ENCODE peak calls at places on chromosomes 7 and 10, in seven cellular contexts. P is H9, M is H1, H is trophoblast cell, C is mesendoderm, F is IMR-90, R is mesenchymal stem cell. K is an unnamed sample. For H3K4me1, the result is how much of the 10 kb centered on the place peaks cover.

GRCh38 chr10:62317257-62317656 is 48.6 kb upstream of the RTKN2 start:
- DNase-seq in F (no peak), M (no peak), H (no peak), R (no peak), P (no peak), C (no peak), K (no peak)

GRCh38 chr7:77421273-77421672 is 5.1 kb upstream of the GSAP start:
- DNase-seq in P (no peak), C (no peak), H (no peak), F (no peak), M (no peak), R (no peak), K (no peak)

GRCh38 chr7:7672545-7673239 is 32.1 kb downstream of the UMAD1 start:
- DNase-seq in P (no peak), C (no peak), M (no peak), H (no peak), R (no peak), F (no peak), K (no peak)

GRCh38 chr10:73828166-73828565 is 16.8 kb upstream of the NDST2 start:
- DNase-seq in R (no peak), M (no peak), F (no peak), P (no peak), H (no peak), C (no peak), K (no peak)

GRCh38 chr7:2956526-2957368 is 86.9 kb downstream of the CARD11 start:
- DNase-seq in R (peak), H (peak), F (peak), M (no peak), P (no peak), C (peak), K (no peak)

GRCh38 chr10:4270116-4270515 is 485.1 kb upstream of the KLF6 start:
- DNase-seq in F (peak), P (no peak), C (peak), H (peak), R (peak), M (no peak), K (no peak)

GRCh38 chr10:50874723-50875122 is 10.7 kb downstream of the A1CF start:
- DNase-seq in M (no peak), F (no peak), C (no peak), R (no peak), P (no peak), H (no peak), K (no peak)

GRCh38 chr7:106456339-106456738 is 171.6 kb upstream of the NAMPT start:
- DNase-seq in H (no peak), F (no peak), R (no peak), P (no peak), M (no peak), C (no peak), K (no peak)

GRCh38 chr10:53601260-53601875 is 828.8 kb upstream of the MBL2 start:
- DNase-seq in M (no peak), R (peak), C (peak), H (peak), F (peak), P (no peak), K (peak)

GRCh38 chr10:109964318-109964717 is 41.0 kb upstream of the XPNPEP1 start:
- DNase-seq in H (no peak), P (no peak), R (no peak), C (no peak), M (no peak), F (no peak), K (no peak)

GRCh38 chr7:148714498-148714897 is 15.8 kb downstream of the CUL1 start:
- DNase-seq in C (no peak), M (no peak), H (no peak), P (no peak), F (no peak), R (no peak), K (no peak)

GRCh38 chr10:86107131-86107530 is 259.5 kb downstream of the GRID1 start:
- DNase-seq in P (no peak), H (no peak), F (no peak), C (no peak), R (no peak), M (no peak), K (no peak)

GRCh38 chr7:50153141-50153540 is 60.1 kb upstream of the ZPBP start:
- DNase-seq in C (no peak), P (no peak), H (no peak), F (no peak), R (peak), M (no peak), K (no peak)

GRCh38 chr10:11086177-11086576 is 68.5 kb downstream of the CELF2 start:
- DNase-seq in H (no peak), F (no peak), P (no peak), R (no peak), M (no peak), C (no peak), K (no peak)

GRCh38 chr10:21467633-21468032 is 57.8 kb downstream of the SKIDA1 start:
- DNase-seq in H (no peak), C (no peak), M (no peak), F (no peak), R (no peak), P (no peak), K (no peak)

GRCh38 chr7:25849361-25850184 is 302.4 kb upstream of the NFE2L3 start:
- DNase-seq in H (peak), R (peak), C (peak), P (no peak), M (no peak), F (peak), K (no peak)

GRCh38 chr10:117710181-117710798 is 167.7 kb downstream of the EMX2 start:
- DNase-seq in R (no peak), P (peak), F (no peak), C (peak), H (peak), M (no peak), K (no peak)

GRCh38 chr7:85376589-85376988 is 189.7 kb upstream of the SEMA3D start:
- DNase-seq in F (no peak), C (no peak), P (no peak), M (no peak), R (no peak), H (no peak), K (no peak)

GRCh38 chr7:106613861-106614560 is 46.9 kb downstream of the CCDC71L start:
- DNase-seq in R (no peak), P (no peak), H (peak), F (peak), C (no peak), M (no peak), K (no peak)

GRCh38 chr10:129730272-129730992 is 233.6 kb downstream of the EBF3 start:
- DNase-seq in F (no peak), P (no peak), H (no peak), R (no peak), M (no peak), C (no peak), K (no peak)

GRCh38 chr7:144835166-144835611 is 664 bp downstream of the TPK1 start:
- DNase-seq in C (peak), F (peak), P (peak), H (peak), M (no peak), R (peak), K (no peak)

GRCh38 chr10:86372785-86373239 is 6.2 kb upstream of the GRID1 start:
- DNase-seq in H (no peak), F (no peak), M (no peak), P (peak), R (no peak), C (no peak), K (no peak)

GRCh38 chr7:141920281-141920680 is 4.1 kb downstream of the OR9A4 start:
- DNase-seq in H (peak), F (no peak), M (no peak), C (no peak), R (no peak), P (no peak), K (no peak)

GRCh38 chr7:107167483-107168232 is 1.1 kb upstream of the HBP1 start:
- DNase-seq in C (peak), R (peak), P (no peak), H (peak), M (no peak), F (peak), K (peak)

GRCh38 chr7:45646996-45647411 is 72.8 kb downstream of the ADCY1 start:
- DNase-seq in M (no peak), P (no peak), C (no peak), F (peak), R (no peak), H (no peak), K (no peak)

GRCh38 chr10:31426425-31426824 is 107.4 kb downstream of the ZEB1 start:
- DNase-seq in C (peak), R (peak), H (no peak), F (peak), M (no peak), P (no peak), K (no peak)

GRCh38 chr7:134695321-134695860 is 48.7 kb downstream of the BPGM start:
- DNase-seq in M (no peak), H (no peak), F (no peak), C (no peak), R (no peak), P (no peak), K (no peak)

GRCh38 chr10:88110355-88110754 is 246.9 kb downstream of the PTEN start:
- DNase-seq in R (peak), F (peak), M (no peak), P (no peak), C (peak), H (peak), K (no peak)

GRCh38 chr10:26700884-26701630 is 3.6 kb downstream of the PDSS1 start:
- DNase-seq in R (no peak), M (no peak), C (no peak), F (no peak), H (no peak), P (no peak), K (no peak)

GRCh38 chr7:22722596-22722995 is 4.4 kb upstream of the IL6 start:
- DNase-seq in M (no peak), C (no peak), R (no peak), F (no peak), P (no peak), H (no peak), K (no peak)
- H3K4me1 ChIP-seq in M (under half), C (under half), R (under half), F (under half), P (under half), H (under half), K (under half)

GRCh38 chr7:72080865-72081264 is 331.3 kb downstream of the CALN1 start:
- DNase-seq in H (no peak), R (no peak), F (no peak), P (no peak), C (no peak), M (no peak), K (no peak)

GRCh38 chr7:72078301-72078700 is 333.8 kb downstream of the CALN1 start:
- DNase-seq in H (no peak), F (no peak), P (no peak), M (no peak), C (no peak), R (no peak), K (no peak)

GRCh38 chr7:72072901-72073300 is 339.2 kb downstream of the CALN1 start:
- DNase-seq in M (no peak), H (no peak), C (no peak), F (no peak), R (no peak), P (no peak), K (no peak)

GRCh38 chr7:72080349-72080766 is 331.8 kb downstream of the CALN1 start:
- DNase-seq in R (no peak), P (no peak), M (no peak), H (no peak), F (no peak), C (no peak), K (no peak)

DNA sequence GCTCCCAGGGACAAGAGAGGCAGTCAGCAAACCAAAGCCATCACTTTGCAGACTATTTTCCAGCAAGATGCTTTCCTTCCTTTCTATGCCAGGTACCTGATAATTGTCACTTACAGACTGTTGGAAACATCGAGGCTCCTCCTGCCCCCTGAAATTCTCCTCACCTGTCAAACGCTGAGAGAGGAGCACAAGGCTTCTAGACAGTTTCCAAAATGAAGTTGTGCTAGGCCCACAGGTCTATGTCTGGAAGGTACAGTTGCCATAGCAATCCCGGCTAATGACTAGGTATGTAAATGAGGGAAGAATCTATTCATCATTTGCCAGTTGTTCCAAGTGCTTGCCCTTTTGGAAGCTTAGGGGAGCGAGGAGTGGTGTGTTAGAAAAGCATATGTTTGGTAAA is 334.4 kb downstream of the CALN1 start:
- DNase-seq in P (no peak), F (no peak), H (no peak), M (no peak), C (no peak), R (no peak), K (no peak)
- H4K8ac ChIP-seq in P (no peak), F (no peak), H (no peak), M (no peak), C (no peak), R (no peak), K (no peak)

GRCh38 chr10:13942030-13942429 is 355.3 kb downstream of the PRPF18 start:
- DNase-seq in P (no peak), F (no peak), H (peak), M (no peak), C (no peak), R (no peak), K (no peak)

GRCh38 chr10:13943735-13944398 is 357.1 kb downstream of the PRPF18 start:
- DNase-seq in C (peak), M (no peak), P (no peak), F (no peak), R (no peak), H (no peak), K (no peak)

GRCh38 chr10:13945760-13946460 is 359.1 kb downstream of the PRPF18 start:
- DNase-seq in M (no peak), P (no peak), H (peak), F (peak), C (peak), R (peak), K (no peak)

GRCh38 chr10:13949844-13950542 is 363.2 kb downstream of the PRPF18 start:
- DNase-seq in H (peak), C (no peak), F (peak), M (no peak), P (no peak), R (peak), K (no peak)

GRCh38 chr10:13944901-13945300 is 358.1 kb downstream of the PRPF18 start:
- DNase-seq in C (no peak), F (no peak), R (no peak), M (no peak), P (no peak), H (no peak), K (no peak)
- H3K4ac ChIP-seq in C (no peak), F (no peak), R (peak), M (no peak), P (no peak), H (no peak), K (no peak)

GRCh38 chr7:101100858-101101847 is 15.9 kb downstream of the TRIM56 start:
- DNase-seq in R (no peak), M (no peak), H (peak), C (peak), P (no peak), F (no peak), K (no peak)

GRCh38 chr7:101106387-101106786 is 20.5 kb upstream of the SERPINE1 start:
- DNase-seq in P (no peak), C (no peak), F (no peak), M (no peak), H (no peak), R (no peak), K (no peak)

GRCh38 chr7:101104799-101105198 is 19.5 kb downstream of the TRIM56 start:
- DNase-seq in C (no peak), H (no peak), P (no peak), F (peak), M (no peak), R (no peak), K (no peak)

GRCh38 chr7:101099969-101100781 is 14.9 kb downstream of the TRIM56 start:
- DNase-seq in H (peak), P (peak), F (peak), M (peak), C (peak), R (peak), K (peak)

DNA sequence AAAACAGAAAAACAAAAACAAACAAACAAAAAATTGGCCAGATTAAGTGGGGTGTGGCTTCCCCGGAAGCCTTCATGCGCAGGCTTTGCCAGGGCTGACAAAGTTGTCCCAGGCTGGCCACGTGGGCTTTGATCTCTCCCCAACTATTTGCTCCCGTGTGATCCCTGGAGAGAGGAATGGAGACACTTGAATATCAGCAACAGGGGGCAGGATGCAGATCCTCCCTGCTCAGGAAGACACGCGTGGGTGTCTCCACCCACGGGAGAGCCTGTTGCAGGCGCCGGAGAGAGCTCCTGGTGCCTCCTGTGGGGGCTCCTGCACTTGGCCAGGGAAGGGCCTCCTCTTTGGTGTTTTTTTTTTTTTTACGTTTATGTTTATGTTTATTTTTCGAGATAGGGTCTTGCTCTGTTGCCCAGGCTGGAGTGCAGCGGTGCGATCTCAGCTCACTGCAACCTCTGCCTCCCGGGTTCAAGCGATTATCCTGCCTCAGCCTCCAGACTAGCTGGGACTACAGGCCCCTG is 19.0 kb downstream of the TRIM56 start:
- DNase-seq in M (no peak), F (no peak), C (no peak), R (no peak), H (no peak), P (no peak), K (no peak)
- H3K4me1 ChIP-seq in M (under half), F (under half), C (under half), R (under half), H (under half), P (under half), K (under half)

GRCh38 chr7:155645652-155646051 is 1.2 kb downstream of the RBM33 start:
- DNase-seq in H (no peak), R (no peak), P (no peak), M (no peak), C (no peak), F (no peak), K (no peak)

GRCh38 chr7:155643804-155644177 is 670 bp upstream of the RBM33 start:
- DNase-seq in P (no peak), C (no peak), F (peak), H (no peak), M (no peak), R (no peak), K (no peak)

GRCh38 chr7:155646669-155647068 is 2.2 kb downstream of the RBM33 start:
- DNase-seq in R (no peak), F (no peak), P (no peak), H (no peak), C (no peak), M (no peak), K (no peak)

GRCh38 chr7:155644971-155645509 is 579 bp downstream of the RBM33 start:
- DNase-seq in P (peak), R (peak), H (peak), M (no peak), C (peak), F (no peak), K (peak)

DNA sequence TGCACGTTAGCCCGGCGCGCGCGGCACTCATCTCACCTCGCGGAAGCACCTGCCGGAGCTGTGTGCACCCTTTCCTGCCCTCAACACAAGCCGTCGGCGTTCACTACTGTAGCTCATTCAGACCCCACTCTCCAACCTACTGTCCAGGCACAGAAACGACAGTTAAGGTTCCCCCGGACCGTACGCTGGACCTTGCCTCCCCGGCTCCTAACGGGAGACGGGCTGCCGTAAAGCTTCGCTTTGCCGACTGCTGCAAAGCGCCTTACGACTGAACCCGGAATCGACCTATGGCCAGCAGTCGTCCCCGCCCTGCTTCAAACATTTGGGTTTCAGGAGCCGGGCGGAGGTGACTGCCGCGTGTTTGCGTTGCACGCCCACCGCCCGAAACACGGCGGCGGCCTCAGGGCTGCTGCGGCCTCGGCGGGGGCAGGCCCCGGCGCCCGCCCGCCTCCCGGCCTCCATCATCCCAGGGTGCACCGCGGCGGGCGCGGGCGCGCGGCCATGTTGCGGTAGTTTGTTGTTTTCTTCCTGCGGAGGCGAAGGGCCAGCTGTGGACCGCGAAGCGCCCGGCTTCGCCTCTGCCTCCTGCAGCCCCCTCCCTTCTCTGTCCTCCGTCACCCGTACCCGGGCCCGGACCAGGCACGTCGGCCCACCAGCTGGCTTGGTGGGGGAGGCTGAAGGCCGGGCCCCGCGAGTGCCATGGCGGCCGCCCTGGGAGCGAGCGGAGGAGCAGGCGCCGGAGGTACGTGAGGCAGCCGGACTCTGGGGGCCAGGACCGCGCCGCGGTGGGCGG is at the start of gene RBM33:
- DNase-seq in C (peak), H (peak), M (peak), P (peak), R (peak), F (peak), K (peak)
- H4K8ac ChIP-seq in C (peak), H (peak), M (peak), P (no peak), R (peak), F (peak), K (no peak)

GRCh38 chr7:16726189-16726588 is 27.4 kb upstream of the TSPAN13 start:
- DNase-seq in H (no peak), R (no peak), C (no peak), F (no peak), M (no peak), P (no peak), K (no peak)
- H3K4ac ChIP-seq in H (no peak), R (no peak), C (no peak), F (no peak), M (no peak), P (no peak), K (no peak)

GRCh38 chr10:78805176-78805575 is 263.6 kb upstream of the ZMIZ1 start:
- DNase-seq in F (peak), R (peak), H (no peak), P (no peak), M (no peak), C (peak), K (no peak)
- H3K4me1 ChIP-seq in F (under half), R (under half), H (under half), P (under half), M (under half), C (under half), K (under half)

DNA sequence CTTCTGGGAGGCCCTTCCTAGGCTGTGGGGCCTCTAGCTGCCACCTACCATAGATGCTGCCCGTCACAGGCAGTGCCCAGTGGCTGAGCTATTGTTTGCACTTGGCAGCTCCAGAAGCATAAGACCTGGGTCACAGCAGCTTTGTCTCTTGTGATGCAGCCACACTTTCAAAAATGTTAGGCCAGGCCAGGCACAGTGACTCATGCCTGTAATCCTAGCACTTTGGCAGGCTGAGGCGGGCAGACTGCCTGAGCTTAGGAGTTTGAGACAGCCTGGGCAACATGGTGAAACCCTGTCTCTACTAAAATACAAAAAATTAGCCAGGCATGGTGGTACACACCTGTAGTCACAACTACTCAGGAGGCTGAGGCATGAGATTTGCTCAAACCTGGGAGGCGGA is 9.5 kb upstream of the KAZALD1 start:
- DNase-seq in R (peak), F (peak), C (no peak), M (no peak), H (peak), P (no peak), K (no peak)
- H4K8ac ChIP-seq in R (no peak), F (peak), C (no peak), M (no peak), H (no peak), P (no peak), K (no peak)

GRCh38 chr7:102264367-102264891 is 22.2 kb upstream of the SH2B2 start:
- DNase-seq in H (peak), R (no peak), F (peak), P (no peak), M (no peak), C (peak), K (no peak)
- H3K4ac ChIP-seq in H (no peak), R (no peak), F (peak), P (no peak), M (no peak), C (no peak), K (no peak)